ENCODE peak calls at places on chromosomes 5 and 9, in four cellular contexts. L, D, T and Z are unnamed samples.

GRCh38 chr9:84061613-84062205 is 81.1 kb downstream of the RMI1 start:
- DNase-seq in D (no peak), L (no peak), T (no peak), Z (no peak)

GRCh38 chr9:99809586-99810357 is 11.9 kb upstream of the NR4A3 start:
- DNase-seq in T (no peak), L (no peak), D (no peak), Z (no peak)

GRCh38 chr9:130235558-130236435 is 29.8 kb upstream of the HMCN2 start:
- DNase-seq in D (peak; percentile 74), L (peak; percentile 78), T (peak; percentile 25), Z (peak; percentile 86)

GRCh38 chr9:130845901-130846381 is 10.9 kb downstream of the ABL1 start:
- DNase-seq in T (no peak), D (no peak), L (peak; percentile 99), Z (no peak)

GRCh38 chr9:92196909-92197308 is 81.7 kb upstream of the SPTLC1 start:
- DNase-seq in D (no peak), L (no peak), T (peak; percentile 89), Z (no peak)

GRCh38 chr5:79959407-79959806 is 31.7 kb downstream of the MTX3 start:
- DNase-seq in T (no peak), D (no peak), L (no peak), Z (no peak)

GRCh38 chr5:172902497-172903472 is 56.4 kb upstream of the RPL26L1 start:
- DNase-seq in D (peak; percentile 72), L (peak; percentile 86), T (peak; percentile 90), Z (peak; percentile 64)

GRCh38 chr5:180160822-180161221 is 48.2 kb downstream of the RASGEF1C start:
- DNase-seq in D (no peak), L (no peak), T (no peak), Z (no peak)

GRCh38 chr9:106482733-106483132 is 380.2 kb upstream of the ZNF462 start:
- DNase-seq in D (no peak), T (no peak), L (no peak), Z (no peak)

GRCh38 chr5:34749431-34749872 is 89.5 kb upstream of the TTC23L start:
- DNase-seq in T (no peak), L (no peak), D (no peak), Z (no peak)

GRCh38 chr5:118692811-118693342 is 295.5 kb downstream of the DTWD2 start:
- DNase-seq in T (no peak), L (no peak), D (no peak), Z (peak; percentile 25)

GRCh38 chr5:9698125-9698848 is 68.1 kb upstream of the TAS2R1 start:
- DNase-seq in L (no peak), T (no peak), D (no peak), Z (no peak)

GRCh38 chr5:150122158-150122510 is 33.5 kb downstream of the PDGFRB start:
- DNase-seq in D (no peak), L (peak; percentile 72), T (peak; percentile 56), Z (peak; percentile 65)

GRCh38 chr9:123679330-123679987 is 250.5 kb downstream of the DENND1A start:
- DNase-seq in D (no peak), L (no peak), T (peak; percentile 88), Z (no peak)

GRCh38 chr9:88342246-88342645 is 46.0 kb upstream of the SPIN1 start:
- DNase-seq in D (no peak), L (no peak), T (no peak), Z (no peak)

GRCh38 chr5:65055938-65056337 is 287.2 kb downstream of the CWC27 start:
- DNase-seq in T (no peak), L (no peak), D (no peak), Z (no peak)

GRCh38 chr9:135797507-135798302 is 95.7 kb downstream of the KCNT1 start:
- DNase-seq in L (peak; percentile 80), D (peak; percentile 81), T (no peak), Z (peak; percentile 88)

GRCh38 chr9:76230961-76231360 is 163.3 kb downstream of the RFK start:
- DNase-seq in D (no peak), T (no peak), L (no peak), Z (no peak)

GRCh38 chr5:5886812-5887486 is 464.5 kb downstream of the ICE1 start:
- DNase-seq in L (peak; percentile 69), D (peak; percentile 61), T (peak; percentile 3), Z (peak; percentile 76)

GRCh38 chr5:39362646-39363045 is 1.6 kb downstream of the C9 start:
- DNase-seq in T (no peak), L (no peak), D (no peak), Z (no peak)

DNA sequence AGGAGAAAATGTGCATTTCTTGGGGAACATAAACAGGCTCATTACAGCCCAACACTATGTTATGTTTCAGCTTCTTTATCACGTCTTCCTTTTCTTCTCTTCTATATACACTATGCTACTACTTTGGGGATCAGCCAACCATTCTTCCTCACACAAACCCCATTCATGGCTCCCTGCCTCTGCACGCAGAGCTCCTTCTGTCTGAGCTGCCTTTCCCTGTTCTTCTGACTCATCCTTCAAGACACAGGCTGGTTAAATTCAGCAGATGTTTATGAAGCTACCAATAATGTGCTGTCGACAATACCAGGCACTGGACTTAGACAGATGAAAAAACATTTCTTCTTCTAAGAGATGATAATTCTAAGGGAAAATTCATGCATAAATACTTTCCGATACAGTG is 102.5 kb upstream of the TXNDC8 start:
- DNase-seq in L (no peak), D (no peak), T (no peak), Z (no peak)
- TF ChIP-seq ELF4 in L (no peak), D (no peak), T (no peak), Z (no peak)

GRCh38 chr5:36041537-36041845 is 25.2 kb downstream of the UGT3A2 start:
- DNase-seq in L (no peak), D (no peak), T (no peak), Z (peak; percentile 42)
- TF ChIP-seq ELF4 in L (no peak), D (no peak), T (no peak), Z (no peak)

GRCh38 chr9:129078691-129079503 is 2.0 kb upstream of the DOLPP1 start:
- DNase-seq in L (no peak), D (no peak), T (peak; percentile 41), Z (no peak)

GRCh38 chr9:129080608-129081387 is at the start of gene DOLPP1:
- DNase-seq in D (peak; percentile 99), T (peak; percentile 97), L (peak; percentile 100), Z (peak; percentile 99)

GRCh38 chr9:129080312-129080607 is 651 bp upstream of the DOLPP1 start:
- DNase-seq in D (no peak), T (no peak), L (no peak), Z (no peak)

GRCh38 chr9:129079829-129080228 is 1.1 kb upstream of the DOLPP1 start:
- DNase-seq in T (no peak), L (no peak), D (no peak), Z (no peak)

GRCh38 chr9:129081388-129081889 is 528 bp downstream of the DOLPP1 start:
- DNase-seq in D (peak; percentile 23), T (no peak), L (peak; percentile 97), Z (no peak)
- TF ChIP-seq ELF4 in D (no peak), T (no peak), L (no peak), Z (no peak)

GRCh38 chr9:94805585-94805984 is 79.1 kb downstream of the AOPEP start:
- DNase-seq in T (no peak), L (no peak), D (no peak), Z (no peak)
- TF ChIP-seq ELF4 in T (no peak), L (no peak), D (no peak), Z (no peak)

GRCh38 chr5:143168171-143168681 is 235.3 kb downstream of the NR3C1 start:
- DNase-seq in T (no peak), L (no peak), D (no peak), Z (no peak)

GRCh38 chr5:143170104-143170503 is 233.4 kb downstream of the NR3C1 start:
- DNase-seq in D (no peak), L (no peak), T (no peak), Z (no peak)

GRCh38 chr5:143170977-143171376 is 232.5 kb downstream of the NR3C1 start:
- DNase-seq in L (no peak), T (no peak), D (no peak), Z (no peak)

GRCh38 chr5:143166661-143167420 is 236.6 kb downstream of the NR3C1 start:
- DNase-seq in D (no peak), T (peak; percentile 81), L (no peak), Z (no peak)

DNA sequence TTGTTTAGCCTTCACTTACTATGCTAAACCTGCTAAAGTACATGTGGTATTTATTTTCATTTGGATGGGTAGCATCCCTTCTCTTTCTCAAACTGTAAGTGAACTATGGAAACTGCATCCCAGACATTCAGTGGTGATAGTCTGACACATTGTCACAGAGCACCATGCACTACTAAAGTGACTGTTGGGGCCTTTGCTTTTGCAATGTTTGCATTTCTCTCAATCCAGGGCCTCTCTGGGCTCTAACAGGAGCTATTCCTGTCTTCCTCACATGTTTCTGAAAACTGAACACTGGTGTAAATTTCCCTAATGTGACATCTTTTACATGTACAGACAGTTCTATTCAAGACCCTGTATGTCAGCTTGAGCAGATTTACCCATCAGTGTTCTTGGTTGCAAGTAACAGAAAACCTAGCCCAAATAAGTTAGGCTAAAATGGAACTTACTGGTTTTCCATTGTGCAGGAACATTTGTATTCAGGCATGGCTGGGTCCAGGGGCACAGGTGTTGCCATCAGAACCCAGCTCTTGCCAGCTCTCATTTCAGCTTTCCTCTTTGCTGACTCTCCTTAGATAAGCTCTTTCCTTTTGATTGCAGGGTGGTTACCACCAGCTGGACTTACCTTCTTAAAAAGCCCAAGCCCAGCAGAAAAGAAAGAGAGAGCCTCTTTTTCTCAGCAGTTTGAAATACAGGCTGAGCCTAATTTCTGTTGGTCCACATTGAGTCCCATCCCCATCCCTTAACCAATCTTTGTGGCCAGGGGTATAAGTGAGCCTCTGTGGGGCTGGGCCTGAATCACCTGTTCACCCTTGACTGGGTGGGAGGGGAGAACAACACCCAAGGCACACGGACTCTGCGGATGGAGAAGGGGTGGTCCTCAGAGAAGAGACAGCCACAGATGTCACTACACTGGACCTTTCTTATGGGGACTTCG is 234.3 kb downstream of the NR3C1 start:
- DNase-seq in L (no peak), D (no peak), T (peak; percentile 46), Z (no peak)
- TF ChIP-seq ELF4 in L (no peak), D (no peak), T (no peak), Z (no peak)

DNA sequence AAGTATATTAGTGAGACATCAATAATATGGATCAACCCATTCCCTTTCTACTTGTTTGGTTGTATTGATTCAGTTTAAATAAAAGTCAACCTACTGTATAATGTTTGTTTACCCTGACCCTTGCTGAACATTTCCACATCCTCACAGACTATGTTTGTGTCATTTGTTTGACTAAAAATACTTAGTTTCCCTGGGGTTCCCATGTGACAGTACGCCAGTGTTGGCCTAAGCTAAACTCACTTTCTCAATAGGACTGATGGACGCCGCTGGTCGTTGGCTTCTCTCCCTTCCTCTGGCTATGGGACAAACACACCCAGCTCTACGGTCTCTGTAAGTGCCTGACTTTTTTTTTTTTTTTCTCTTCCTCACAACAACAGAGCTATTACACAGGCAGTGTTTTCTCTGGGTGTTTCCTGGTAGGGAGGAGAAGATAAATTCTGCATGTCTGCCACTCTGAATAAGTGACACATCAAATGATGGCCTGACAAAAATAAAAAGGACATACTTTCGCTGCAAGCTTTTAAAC is 101.2 kb downstream of the CD180 start:
- DNase-seq in D (no peak), L (no peak), T (peak; percentile 93), Z (no peak)
- TF ChIP-seq ELF4 in D (no peak), L (no peak), T (no peak), Z (no peak)